ENCODE peak calls at places on chromosomes 2 and 18, in five cellular contexts. Y, J, K, M and N are unnamed samples.

GRCh38 chr2:30208453-30208852 is 22.9 kb upstream of the LBH start:
- DNase-seq in Y (peak; percentile 85), J (peak; percentile 85), K (peak; percentile 46), M (peak; percentile 31), N (peak; percentile 43)

GRCh38 chr2:16568998-16569397 is 96.6 kb downstream of the CYRIA start:
- DNase-seq in Y (no peak), J (no peak), K (no peak), M (no peak), N (peak; percentile 18)

GRCh38 chr2:100630473-100630977 is 67.7 kb downstream of the PDCL3 start:
- DNase-seq in Y (no peak), J (no peak), K (no peak), M (no peak), N (no peak)

GRCh38 chr2:202042444-202042843 is 8.8 kb downstream of the FZD7 start:
- DNase-seq in Y (no peak), J (no peak), K (no peak), M (no peak), N (no peak)

GRCh38 chr2:201448701-201449100 is 2.6 kb downstream of the TRAK2 start:
- DNase-seq in Y (no peak), J (no peak), K (no peak), M (no peak), N (no peak)

GRCh38 chr2:181430406-181431199 is 26.6 kb upstream of the ITGA4 start:
- DNase-seq in Y (no peak), J (peak; percentile 13), K (peak; percentile 89), M (peak; percentile 59), N (no peak)

GRCh38 chr2:215664847-215665525 is 229.1 kb upstream of the FN1 start:
- DNase-seq in Y (no peak), J (peak; percentile 91), K (no peak), M (no peak), N (peak; percentile 97)

GRCh38 chr2:24613154-24613814 is 122.2 kb downstream of the NCOA1 start:
- DNase-seq in Y (peak; percentile 73), J (peak; percentile 65), K (peak; percentile 85), M (peak; percentile 81), N (peak; percentile 5)

GRCh38 chr2:84424152-84424551 is 34.9 kb downstream of the SUCLG1 start:
- DNase-seq in Y (no peak), J (peak; percentile 33), K (peak; percentile 76), M (no peak), N (no peak)

GRCh38 chr2:143482316-143482715 is 353.1 kb downstream of the ARHGAP15 start:
- DNase-seq in Y (no peak), J (peak; percentile 54), K (no peak), M (no peak), N (peak; percentile 65)

GRCh38 chr2:25994509-25994908 is 12.2 kb upstream of the KIF3C start:
- DNase-seq in Y (no peak), J (no peak), K (no peak), M (no peak), N (no peak)

GRCh38 chr18:36862182-36862581 is 33.3 kb downstream of the KIAA1328 start:
- DNase-seq in Y (no peak), J (no peak), K (no peak), M (no peak), N (no peak)

GRCh38 chr2:198874502-198874858 is 583.3 kb downstream of the SATB2 start:
- DNase-seq in Y (no peak), J (peak; percentile 51), K (no peak), M (peak; percentile 31), N (peak; percentile 20)

GRCh38 chr18:4672152-4672551 is 217.0 kb upstream of the DLGAP1 start:
- DNase-seq in Y (no peak), J (no peak), K (peak; percentile 53), M (no peak), N (no peak)

GRCh38 chr2:6310186-6310909 is 555.4 kb downstream of the CMPK2 start:
- DNase-seq in Y (no peak), J (no peak), K (peak; percentile 83), M (no peak), N (no peak)

GRCh38 chr2:199704358-199705238 is 146.4 kb downstream of the FTCDNL1 start:
- DNase-seq in Y (peak; percentile 51), J (peak; percentile 58), K (peak; percentile 78), M (peak; percentile 38), N (no peak)

GRCh38 chr2:7648381-7648780 is 731.2 kb downstream of the RNF144A start:
- DNase-seq in Y (no peak), J (no peak), K (no peak), M (no peak), N (no peak)

GRCh38 chr2:215370116-215370965 is 58.5 kb downstream of the ATIC start:
- DNase-seq in Y (no peak), J (peak; percentile 25), K (no peak), M (no peak), N (no peak)

GRCh38 chr18:34583895-34584294 is 126.2 kb upstream of the DTNA start:
- DNase-seq in Y (peak; percentile 25), J (no peak), K (no peak), M (no peak), N (no peak)

DNA sequence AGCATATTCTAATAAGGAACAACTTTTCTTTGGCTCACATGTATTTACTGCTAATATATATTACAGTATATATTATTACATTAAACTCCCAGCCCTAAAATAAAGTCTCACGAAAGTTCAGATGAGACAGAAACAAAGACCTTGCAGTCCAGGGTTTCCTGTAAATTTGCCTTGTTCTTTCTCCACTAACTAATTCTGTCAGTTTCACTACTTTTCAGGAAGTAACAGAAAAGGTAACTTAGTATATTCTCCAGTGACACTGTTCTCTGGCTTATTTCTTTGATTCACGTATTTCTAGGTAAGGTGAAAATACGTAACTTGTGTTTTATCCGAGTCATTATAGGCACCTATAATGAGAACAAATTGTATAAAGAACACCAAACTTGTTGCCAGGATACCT is 35.2 kb downstream of the HDLBP start:
- DNase-seq in Y (no peak), J (no peak), K (no peak), M (peak; percentile 63), N (no peak)
- H4K20me1 ChIP-seq in Y (peaks cover 41% of the 10 kb centered on the region), J (no peaks in the 10 kb centered on the region), K (peaks cover 44% of the 10 kb centered on the region), M (no peaks in the 10 kb centered on the region), N (peaks cover 77% of the 10 kb centered on the region)

GRCh38 chr2:10322481-10322880 is 19.8 kb downstream of the HPCAL1 start:
- DNase-seq in Y (no peak), J (no peak), K (no peak), M (no peak), N (no peak)
- H4K20me1 ChIP-seq in Y (no peaks in the 10 kb centered on the region), J (no peaks in the 10 kb centered on the region), K (peaks cover 13% of the 10 kb centered on the region), M (peaks cover 7% of the 10 kb centered on the region), N (peaks cover 34% of the 10 kb centered on the region)

DNA sequence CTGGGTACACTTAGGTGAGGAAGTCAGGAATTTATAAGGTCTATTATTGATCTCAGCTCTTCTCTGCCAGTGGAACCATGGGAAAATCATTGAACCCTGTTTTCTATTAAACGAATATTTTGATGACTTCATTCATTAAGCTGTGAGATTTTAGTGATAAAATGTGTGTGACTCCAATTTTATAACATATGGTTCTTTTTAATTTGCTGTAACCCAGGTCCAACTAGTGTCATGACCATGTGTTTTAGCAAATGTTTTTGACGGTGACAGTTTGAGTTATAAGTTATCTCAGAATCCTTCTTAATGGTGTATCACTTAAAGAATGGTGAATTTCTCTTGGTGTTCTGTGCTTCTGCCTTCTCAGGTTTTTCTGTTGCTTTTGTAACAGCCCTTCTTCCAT is 213.1 kb downstream of the MCFD2 start:
- DNase-seq in Y (no peak), J (no peak), K (no peak), M (no peak), N (no peak)
- H4K20me1 ChIP-seq in Y (peaks cover 66% of the 10 kb centered on the region), J (peaks cover 4% of the 10 kb centered on the region), K (peaks cover 46% of the 10 kb centered on the region), M (no peaks in the 10 kb centered on the region), N (peaks cover 70% of the 10 kb centered on the region)

DNA sequence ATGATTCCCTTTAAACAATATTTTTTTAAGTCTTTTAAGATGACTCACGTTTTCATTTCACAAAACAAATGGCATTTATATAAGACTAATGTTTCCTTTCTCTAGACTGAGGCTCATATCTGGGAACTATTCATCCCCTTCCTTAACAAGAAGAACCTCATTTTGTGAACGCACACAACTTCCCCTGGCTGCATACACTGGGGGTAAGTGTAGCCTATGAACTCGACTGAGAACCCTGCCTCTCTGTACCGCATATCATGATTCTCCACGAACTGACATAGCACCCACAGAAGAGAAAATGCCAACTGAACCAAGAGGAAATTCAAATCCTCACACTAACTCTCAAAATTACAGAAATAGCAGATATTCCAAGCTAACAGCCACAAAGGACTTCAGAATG is 236.8 kb downstream of the TCF4 start:
- DNase-seq in Y (no peak), J (no peak), K (no peak), M (no peak), N (peak; percentile 69)
- H4K20me1 ChIP-seq in Y (peaks cover 30% of the 10 kb centered on the region), J (no peaks in the 10 kb centered on the region), K (no peaks in the 10 kb centered on the region), M (no peaks in the 10 kb centered on the region), N (no peaks in the 10 kb centered on the region)

GRCh38 chr18:70296289-70296688 is 7.4 kb downstream of the SOCS6 start:
- DNase-seq in Y (peak; percentile 20), J (no peak), K (no peak), M (no peak), N (no peak)

GRCh38 chr18:70295633-70296188 is 6.9 kb downstream of the SOCS6 start:
- DNase-seq in Y (no peak), J (no peak), K (no peak), M (no peak), N (no peak)

GRCh38 chr18:70293166-70293565 is 4.3 kb downstream of the SOCS6 start:
- DNase-seq in Y (no peak), J (no peak), K (no peak), M (no peak), N (no peak)

GRCh38 chr18:70295192-70295522 is 6.3 kb downstream of the SOCS6 start:
- DNase-seq in Y (no peak), J (no peak), K (no peak), M (no peak), N (no peak)

DNA sequence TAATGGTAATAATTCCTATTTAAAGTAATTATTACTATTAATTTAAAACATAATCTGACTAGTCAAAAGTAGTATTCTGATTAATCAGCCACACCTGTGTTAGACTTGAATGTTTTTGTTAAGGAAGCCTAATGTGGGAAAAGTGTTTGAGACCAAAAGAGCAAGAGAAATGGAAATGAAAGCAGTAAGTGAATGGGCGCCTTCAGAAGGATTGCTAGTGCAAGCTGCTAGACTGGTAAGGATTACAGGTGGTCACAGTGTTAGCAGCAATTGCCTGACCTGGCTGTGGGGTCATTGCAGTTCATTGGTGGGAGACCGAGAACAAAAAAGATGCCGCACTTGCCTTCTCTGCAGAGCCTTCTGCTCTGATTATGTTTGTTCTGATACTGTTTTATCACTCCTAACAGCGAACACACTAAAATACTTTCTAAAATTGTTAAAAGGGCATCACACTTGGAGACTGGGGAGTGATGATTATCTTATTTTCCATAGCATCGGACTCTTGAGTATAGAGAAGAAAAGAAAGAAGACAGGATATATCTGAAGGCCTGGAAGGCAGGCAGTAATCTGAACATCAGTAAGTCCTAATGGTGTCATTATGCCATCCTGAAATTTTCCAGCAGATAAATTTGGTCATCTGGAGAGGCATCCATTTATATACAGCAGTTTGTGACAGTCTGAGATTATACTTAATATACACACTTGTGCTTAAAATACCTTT is 5.8 kb downstream of the SOCS6 start:
- DNase-seq in Y (peak; percentile 18), J (no peak), K (no peak), M (no peak), N (no peak)
- H4K20me1 ChIP-seq in Y (peaks cover 98% of the 10 kb centered on the region), J (peaks cover 5% of the 10 kb centered on the region), K (no peaks in the 10 kb centered on the region), M (peaks cover 3% of the 10 kb centered on the region), N (peaks cover 89% of the 10 kb centered on the region)